ENCODE peak calls at places on chromosomes 1 and 21, in ten cellular contexts. One of them, this sample, is unnamed. For H3K4me1, the result is how much of the 10 kb centered on the place peaks cover.

GRCh38 chr1:230191079-230191478 is 124.0 kb downstream of the GALNT2 start:
- DNase-seq in right lobe of liver: no peak
- DNase-seq in gastrocnemius medialis: peak
- DNase-seq in ovary: peak
- DNase-seq in left lung: peak
- DNase-seq in Panc1: no peak
- DNase-seq in A673: no peak
- DNase-seq in sigmoid colon: peak
- DNase-seq in A549: no peak
- DNase-seq in colonic mucosa: peak
- DNase-seq in this sample: no peak

GRCh38 chr1:205236526-205236925 is 8.8 kb downstream of the TMCC2 start:
- DNase-seq in A673: no peak
- DNase-seq in ovary: no peak
- DNase-seq in colonic mucosa: no peak
- DNase-seq in left lung: no peak
- DNase-seq in sigmoid colon: no peak
- DNase-seq in gastrocnemius medialis: no peak
- DNase-seq in A549: no peak
- DNase-seq in Panc1: no peak
- DNase-seq in right lobe of liver: no peak
- DNase-seq in this sample: no peak

GRCh38 chr1:235011064-235011598 is 117.5 kb downstream of the TOMM20 start:
- DNase-seq in gastrocnemius medialis: no peak
- DNase-seq in left lung: no peak
- DNase-seq in A549: no peak
- DNase-seq in ovary: no peak
- DNase-seq in right lobe of liver: no peak
- DNase-seq in Panc1: no peak
- DNase-seq in sigmoid colon: no peak
- DNase-seq in colonic mucosa: no peak
- DNase-seq in A673: no peak
- DNase-seq in this sample: no peak

GRCh38 chr21:46273341-46273740 is 12.1 kb downstream of the MCM3AP start:
- DNase-seq in A549: no peak
- DNase-seq in right lobe of liver: no peak
- DNase-seq in sigmoid colon: no peak
- DNase-seq in A673: no peak
- DNase-seq in left lung: no peak
- DNase-seq in Panc1: no peak
- DNase-seq in colonic mucosa: no peak
- DNase-seq in gastrocnemius medialis: no peak
- DNase-seq in ovary: no peak
- DNase-seq in this sample: no peak

GRCh38 chr1:174902531-174903099 is 97.1 kb upstream of the CACYBP start:
- DNase-seq in gastrocnemius medialis: no peak
- DNase-seq in ovary: no peak
- DNase-seq in A673: no peak
- DNase-seq in colonic mucosa: no peak
- DNase-seq in sigmoid colon: no peak
- DNase-seq in right lobe of liver: no peak
- DNase-seq in A549: no peak
- DNase-seq in left lung: no peak
- DNase-seq in Panc1: no peak
- DNase-seq in this sample: peak

GRCh38 chr1:6287431-6287886 is 26.6 kb upstream of the GPR153 start:
- DNase-seq in Panc1: no peak
- DNase-seq in right lobe of liver: no peak
- DNase-seq in sigmoid colon: no peak
- DNase-seq in gastrocnemius medialis: no peak
- DNase-seq in A673: no peak
- DNase-seq in ovary: peak
- DNase-seq in A549: no peak
- DNase-seq in colonic mucosa: no peak
- DNase-seq in left lung: no peak
- DNase-seq in this sample: no peak

GRCh38 chr1:109385417-109385816 is 12.3 kb downstream of the SORT1 start:
- DNase-seq in A549: no peak
- DNase-seq in colonic mucosa: no peak
- DNase-seq in ovary: no peak
- DNase-seq in A673: no peak
- DNase-seq in Panc1: no peak
- DNase-seq in sigmoid colon: peak
- DNase-seq in right lobe of liver: no peak
- DNase-seq in gastrocnemius medialis: peak
- DNase-seq in left lung: no peak
- DNase-seq in this sample: no peak

GRCh38 chr1:162230096-162230495 is 146.6 kb downstream of the SPATA46 start:
- DNase-seq in A673: peak
- DNase-seq in Panc1: no peak
- DNase-seq in sigmoid colon: no peak
- DNase-seq in gastrocnemius medialis: no peak
- DNase-seq in colonic mucosa: no peak
- DNase-seq in A549: peak
- DNase-seq in ovary: no peak
- DNase-seq in right lobe of liver: peak
- DNase-seq in left lung: no peak
- DNase-seq in this sample: no peak

GRCh38 chr21:31339736-31340135 is 4.3 kb downstream of the TIAM1 start:
- DNase-seq in left lung: no peak
- DNase-seq in sigmoid colon: no peak
- DNase-seq in A549: no peak
- DNase-seq in Panc1: no peak
- DNase-seq in right lobe of liver: no peak
- DNase-seq in colonic mucosa: no peak
- DNase-seq in ovary: no peak
- DNase-seq in gastrocnemius medialis: no peak
- DNase-seq in A673: no peak
- DNase-seq in this sample: no peak

GRCh38 chr21:31338892-31339368 is 5.1 kb downstream of the TIAM1 start:
- DNase-seq in right lobe of liver: no peak
- DNase-seq in Panc1: no peak
- DNase-seq in left lung: no peak
- DNase-seq in colonic mucosa: no peak
- DNase-seq in A673: no peak
- DNase-seq in gastrocnemius medialis: no peak
- DNase-seq in sigmoid colon: no peak
- DNase-seq in ovary: no peak
- DNase-seq in A549: no peak
- DNase-seq in this sample: no peak

GRCh38 chr21:31342328-31342727 is 1.7 kb downstream of the TIAM1 start:
- DNase-seq in A549: no peak
- DNase-seq in colonic mucosa: no peak
- DNase-seq in right lobe of liver: no peak
- DNase-seq in Panc1: no peak
- DNase-seq in left lung: no peak
- DNase-seq in sigmoid colon: no peak
- DNase-seq in A673: no peak
- DNase-seq in gastrocnemius medialis: no peak
- DNase-seq in ovary: no peak
- DNase-seq in this sample: no peak

GRCh38 chr21:31340942-31341487 is 3.0 kb downstream of the TIAM1 start:
- DNase-seq in colonic mucosa: no peak
- DNase-seq in A673: no peak
- DNase-seq in A549: no peak
- DNase-seq in ovary: no peak
- DNase-seq in gastrocnemius medialis: no peak
- DNase-seq in sigmoid colon: no peak
- DNase-seq in right lobe of liver: no peak
- DNase-seq in Panc1: no peak
- DNase-seq in left lung: no peak
- DNase-seq in this sample: no peak

DNA sequence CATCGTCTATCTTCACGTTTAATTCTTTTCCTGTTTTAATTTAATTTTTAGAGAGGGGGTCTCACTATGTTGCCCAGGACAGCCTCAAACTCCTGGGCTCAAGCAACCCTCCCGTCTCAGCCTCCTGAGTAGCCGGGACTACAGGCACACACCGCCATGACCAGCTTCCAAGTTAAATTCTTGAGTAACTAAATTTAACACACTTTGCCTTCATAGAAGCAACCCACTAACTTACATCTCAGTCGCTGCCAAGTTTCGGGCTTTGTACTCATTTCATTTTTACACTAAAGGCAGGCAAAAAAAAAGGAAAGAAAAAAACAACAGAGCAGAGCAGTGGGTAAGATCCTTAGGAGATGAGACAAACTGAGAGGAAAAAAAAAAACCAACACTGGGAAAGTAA is 3.6 kb downstream of the TIAM1 start:
- DNase-seq in A549: no peak
- DNase-seq in left lung: no peak
- DNase-seq in ovary: no peak
- DNase-seq in colonic mucosa: no peak
- DNase-seq in Panc1: no peak
- DNase-seq in gastrocnemius medialis: no peak
- DNase-seq in right lobe of liver: no peak
- DNase-seq in A673: no peak
- DNase-seq in sigmoid colon: no peak
- DNase-seq in this sample: no peak
- H3K27ac ChIP-seq in A549: no peak
- H3K27ac ChIP-seq in left lung: no peak
- H3K27ac ChIP-seq in ovary: no peak
- H3K27ac ChIP-seq in colonic mucosa: no peak
- H3K27ac ChIP-seq in Panc1: no peak
- H3K27ac ChIP-seq in gastrocnemius medialis: no peak
- H3K27ac ChIP-seq in right lobe of liver: no peak
- H3K27ac ChIP-seq in A673: no peak
- H3K27ac ChIP-seq in sigmoid colon: no peak
- H3K27ac ChIP-seq in this sample: no peak

DNA sequence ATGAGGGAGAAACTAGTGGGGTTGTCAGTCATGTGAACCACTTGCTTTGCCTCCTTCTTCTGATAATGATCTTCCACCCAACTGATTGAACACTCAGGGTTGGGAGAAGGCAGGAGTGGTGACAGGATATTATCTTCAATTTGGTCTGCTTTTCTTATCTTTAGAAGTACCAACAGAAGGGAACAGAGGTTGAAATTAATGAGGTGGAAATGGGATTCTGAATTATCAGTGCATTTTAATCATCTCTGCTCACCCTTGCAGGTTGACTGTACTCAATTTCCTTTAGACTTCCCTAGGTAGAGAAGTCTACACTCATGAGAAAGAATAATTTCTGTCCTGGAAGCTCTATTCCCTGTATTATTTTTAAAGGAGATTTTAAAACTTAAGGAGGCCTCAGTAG is 19.9 kb upstream of the PTPN14 start:
- DNase-seq in colonic mucosa: no peak
- DNase-seq in left lung: no peak
- DNase-seq in A673: no peak
- DNase-seq in ovary: no peak
- DNase-seq in Panc1: no peak
- DNase-seq in sigmoid colon: no peak
- DNase-seq in gastrocnemius medialis: no peak
- DNase-seq in A549: no peak
- DNase-seq in right lobe of liver: no peak
- DNase-seq in this sample: no peak
- H3K4me1 ChIP-seq in colonic mucosa: under half
- H3K4me1 ChIP-seq in left lung: under half
- H3K4me1 ChIP-seq in A673: under half
- H3K4me1 ChIP-seq in ovary: under half
- H3K4me1 ChIP-seq in Panc1: half or more
- H3K4me1 ChIP-seq in sigmoid colon: under half
- H3K4me1 ChIP-seq in gastrocnemius medialis: under half
- H3K4me1 ChIP-seq in A549: half or more
- H3K4me1 ChIP-seq in right lobe of liver: under half
- H3K4me1 ChIP-seq in this sample: half or more

GRCh38 chr1:151723726-151724370 is 2.5 kb downstream of the RIIAD1 start:
- DNase-seq in right lobe of liver: no peak
- DNase-seq in colonic mucosa: no peak
- DNase-seq in left lung: no peak
- DNase-seq in Panc1: peak
- DNase-seq in gastrocnemius medialis: no peak
- DNase-seq in ovary: no peak
- DNase-seq in A673: no peak
- DNase-seq in sigmoid colon: no peak
- DNase-seq in A549: no peak
- DNase-seq in this sample: no peak

GRCh38 chr1:151721788-151722510 is 627 bp downstream of the RIIAD1 start:
- DNase-seq in ovary: no peak
- DNase-seq in Panc1: no peak
- DNase-seq in left lung: no peak
- DNase-seq in sigmoid colon: no peak
- DNase-seq in colonic mucosa: no peak
- DNase-seq in gastrocnemius medialis: no peak
- DNase-seq in right lobe of liver: no peak
- DNase-seq in A673: no peak
- DNase-seq in A549: no peak
- DNase-seq in this sample: no peak

GRCh38 chr1:151720190-151720953 is 950 bp upstream of the RIIAD1 start:
- DNase-seq in A549: no peak
- DNase-seq in ovary: no peak
- DNase-seq in Panc1: no peak
- DNase-seq in gastrocnemius medialis: no peak
- DNase-seq in sigmoid colon: no peak
- DNase-seq in colonic mucosa: no peak
- DNase-seq in right lobe of liver: no peak
- DNase-seq in A673: no peak
- DNase-seq in left lung: no peak
- DNase-seq in this sample: no peak

GRCh38 chr1:151718666-151719065 is 2.1 kb upstream of the CELF3 start:
- DNase-seq in right lobe of liver: no peak
- DNase-seq in sigmoid colon: no peak
- DNase-seq in ovary: no peak
- DNase-seq in gastrocnemius medialis: no peak
- DNase-seq in colonic mucosa: no peak
- DNase-seq in A673: no peak
- DNase-seq in left lung: no peak
- DNase-seq in A549: no peak
- DNase-seq in Panc1: no peak
- DNase-seq in this sample: no peak

DNA sequence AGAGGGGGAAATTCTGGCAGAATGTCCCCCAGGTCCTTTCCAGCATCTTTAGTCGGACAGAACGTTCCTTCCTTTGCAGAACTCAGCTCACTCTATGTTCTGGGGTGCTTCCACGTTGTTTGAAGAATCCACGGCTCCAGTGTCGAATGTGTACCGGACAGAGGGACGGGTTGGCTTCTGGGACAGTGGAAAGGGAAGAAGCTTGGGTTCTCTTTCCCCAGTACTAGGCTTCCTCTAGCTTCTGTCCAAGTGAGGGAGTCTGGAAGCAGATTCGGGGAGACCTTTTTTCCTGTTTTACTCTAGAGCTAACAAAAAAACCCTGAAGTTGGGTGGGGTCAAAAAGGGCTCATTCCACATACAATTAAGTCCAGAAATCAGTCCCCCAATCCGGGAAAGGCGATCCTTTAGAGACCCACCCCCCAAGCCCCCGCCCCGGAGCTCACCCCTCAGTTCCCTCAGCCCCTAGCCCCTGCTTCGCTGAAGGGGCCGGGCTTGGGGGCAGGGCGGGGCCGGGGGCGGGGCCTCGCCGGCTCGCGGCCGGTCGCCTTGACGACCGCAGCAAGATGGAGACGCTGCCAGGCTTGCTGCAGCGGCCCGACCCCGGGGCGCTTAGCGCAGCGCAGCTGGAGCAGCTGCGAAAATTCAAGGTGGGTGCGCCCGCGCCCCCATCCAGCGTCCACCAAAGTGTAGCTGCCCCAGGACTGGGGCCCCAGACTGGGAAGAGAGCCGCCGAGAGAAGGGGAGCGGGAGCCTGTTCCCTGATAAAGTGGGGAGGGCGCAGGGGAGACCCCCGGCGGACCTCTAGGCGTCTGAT is at the start of gene RIIAD1:
- DNase-seq in A673: peak
- DNase-seq in right lobe of liver: peak
- DNase-seq in A549: no peak
- DNase-seq in left lung: no peak
- DNase-seq in gastrocnemius medialis: no peak
- DNase-seq in colonic mucosa: no peak
- DNase-seq in sigmoid colon: no peak
- DNase-seq in ovary: peak
- DNase-seq in Panc1: no peak
- DNase-seq in this sample: no peak
- TF ChIP-seq CTCF in A673: no peak
- TF ChIP-seq CTCF in right lobe of liver: no peak
- TF ChIP-seq CTCF in A549: peak
- TF ChIP-seq CTCF in left lung: no peak
- TF ChIP-seq CTCF in gastrocnemius medialis: no peak
- TF ChIP-seq CTCF in colonic mucosa: no peak
- TF ChIP-seq CTCF in sigmoid colon: no peak
- TF ChIP-seq CTCF in ovary: no peak
- TF ChIP-seq CTCF in Panc1: no peak
- TF ChIP-seq CTCF in this sample: no peak

GRCh38 chr1:206705187-206705586 is 20.5 kb downstream of the MAPKAPK2 start:
- DNase-seq in ovary: no peak
- DNase-seq in right lobe of liver: no peak
- DNase-seq in gastrocnemius medialis: peak
- DNase-seq in left lung: no peak
- DNase-seq in Panc1: no peak
- DNase-seq in A549: no peak
- DNase-seq in sigmoid colon: peak
- DNase-seq in colonic mucosa: no peak
- DNase-seq in A673: peak
- DNase-seq in this sample: peak
- H3K27ac ChIP-seq in ovary: no peak
- H3K27ac ChIP-seq in right lobe of liver: no peak
- H3K27ac ChIP-seq in gastrocnemius medialis: peak
- H3K27ac ChIP-seq in left lung: peak
- H3K27ac ChIP-seq in Panc1: no peak
- H3K27ac ChIP-seq in A549: peak
- H3K27ac ChIP-seq in sigmoid colon: peak
- H3K27ac ChIP-seq in colonic mucosa: peak
- H3K27ac ChIP-seq in A673: no peak
- H3K27ac ChIP-seq in this sample: peak

This sample was measured in foreskin keratinocyte.